ENCODE peak calls at places on chromosome 11, in eight cellular contexts. K, G, X, Q, P, M, E and I are unnamed samples.

GRCh38 chr11:120715239-120715638 is 203.7 kb downstream of the GRIK4 start:
- DNase-seq in K (no peak), G (no peak), X (peak), Q (peak), P (no peak), M (no peak), E (no peak), I (no peak)

GRCh38 chr11:130580372-130580771 is 131.9 kb downstream of the ADAMTS15 start:
- DNase-seq in K (no peak), G (no peak), X (no peak), Q (peak), P (peak), M (peak), E (peak), I (no peak)

GRCh38 chr11:67119577-67120391 is 721 bp downstream of the KDM2A start:
- DNase-seq in K (no peak), G (peak), X (peak), Q (no peak), P (peak), M (peak), E (no peak), I (peak)

GRCh38 chr11:4064278-4064955 is 30.2 kb upstream of the RRM1 start:
- DNase-seq in K (no peak), G (no peak), X (no peak), Q (no peak), P (no peak), M (no peak), E (no peak), I (no peak)

GRCh38 chr11:86511086-86511551 is 136.4 kb downstream of the CCDC81 start:
- DNase-seq in K (no peak), G (no peak), X (peak), Q (peak), P (peak), M (peak), E (no peak), I (no peak)

GRCh38 chr11:79413258-79413657 is 27.6 kb downstream of the TENM4 start:
- DNase-seq in K (peak), G (no peak), X (no peak), Q (peak), P (peak), M (peak), E (peak), I (no peak)

GRCh38 chr11:16791494-16791961 is 53.1 kb downstream of the C11orf58 start:
- DNase-seq in K (peak), G (no peak), X (no peak), Q (peak), P (peak), M (peak), E (peak), I (no peak)

GRCh38 chr11:118488480-118489109 is 38.7 kb upstream of the TTC36 start:
- DNase-seq in K (peak), G (peak), X (peak), Q (peak), P (peak), M (peak), E (peak), I (peak)

GRCh38 chr11:34787899-34788298 is 128.3 kb downstream of the APIP start:
- DNase-seq in K (no peak), G (no peak), X (no peak), Q (no peak), P (no peak), M (peak), E (no peak), I (no peak)

GRCh38 chr11:90809581-90809980 is 586.7 kb upstream of the CHORDC1 start:
- DNase-seq in K (no peak), G (no peak), X (no peak), Q (no peak), P (peak), M (no peak), E (no peak), I (no peak)

GRCh38 chr11:130583866-130584265 is 135.4 kb downstream of the ADAMTS15 start:
- DNase-seq in K (no peak), G (no peak), X (no peak), Q (no peak), P (no peak), M (no peak), E (no peak), I (no peak)

GRCh38 chr11:90204832-90205646 is 17.8 kb downstream of the CHORDC1 start:
- DNase-seq in K (no peak), G (no peak), X (peak), Q (peak), P (peak), M (peak), E (peak), I (no peak)

GRCh38 chr11:4025957-4026324 is 68.7 kb upstream of the RRM1 start:
- DNase-seq in K (no peak), G (no peak), X (no peak), Q (peak), P (no peak), M (peak), E (no peak), I (no peak)

GRCh38 chr11:130634981-130635473 is 186.6 kb downstream of the ADAMTS15 start:
- DNase-seq in K (no peak), G (no peak), X (no peak), Q (peak), P (peak), M (peak), E (peak), I (no peak)

GRCh38 chr11:124605719-124606118 is 5.5 kb upstream of the PANX3 start:
- DNase-seq in K (no peak), G (no peak), X (no peak), Q (no peak), P (no peak), M (no peak), E (no peak), I (no peak)

GRCh38 chr11:113435190-113435968 is 39.8 kb downstream of the DRD2 start:
- DNase-seq in K (no peak), G (no peak), X (no peak), Q (no peak), P (no peak), M (no peak), E (no peak), I (no peak)

GRCh38 chr11:122421684-122422083 is 233.8 kb upstream of the UBASH3B start:
- DNase-seq in K (no peak), G (no peak), X (no peak), Q (no peak), P (peak), M (no peak), E (no peak), I (no peak)

GRCh38 chr11:2655834-2656622 is 43.8 kb downstream of the KCNQ1OT1 start:
- DNase-seq in K (no peak), G (no peak), X (no peak), Q (peak), P (peak), M (peak), E (peak), I (no peak)

GRCh38 chr11:813440-814096 is 3.8 kb downstream of the RPLP2 start:
- DNase-seq in K (no peak), G (no peak), X (no peak), Q (no peak), P (no peak), M (no peak), E (no peak), I (no peak)

GRCh38 chr11:113334183-113334582 is 19.8 kb downstream of the TTC12 start:
- DNase-seq in K (no peak), G (no peak), X (no peak), Q (no peak), P (no peak), M (no peak), E (no peak), I (no peak)

GRCh38 chr11:128498846-128499245 is 88.5 kb downstream of the ETS1 start:
- DNase-seq in K (no peak), G (no peak), X (no peak), Q (peak), P (no peak), M (peak), E (no peak), I (no peak)

GRCh38 chr11:120331301-120331966 is 4.8 kb upstream of the ARHGEF12 start:
- DNase-seq in K (no peak), G (no peak), X (no peak), Q (peak), P (peak), M (peak), E (peak), I (no peak)

GRCh38 chr11:69337211-69337721 is 43.3 kb downstream of the MYEOV start:
- DNase-seq in K (no peak), G (peak), X (peak), Q (peak), P (no peak), M (peak), E (no peak), I (no peak)

GRCh38 chr11:113684558-113684957 is 21.6 kb downstream of the TMPRSS5 start:
- DNase-seq in K (no peak), G (no peak), X (no peak), Q (no peak), P (no peak), M (no peak), E (no peak), I (no peak)

GRCh38 chr11:103552086-103552485 is 442.9 kb downstream of the DYNC2H1 start:
- DNase-seq in K (no peak), G (no peak), X (no peak), Q (no peak), P (no peak), M (no peak), E (no peak), I (no peak)

GRCh38 chr11:12286606-12287005 is 90.8 kb upstream of the PARVA start:
- DNase-seq in K (no peak), G (peak), X (no peak), Q (no peak), P (no peak), M (no peak), E (no peak), I (no peak)

GRCh38 chr11:12288212-12288933 is 89.0 kb upstream of the PARVA start:
- DNase-seq in K (peak), G (peak), X (peak), Q (peak), P (peak), M (peak), E (peak), I (no peak)

GRCh38 chr11:12288934-12289666 is 88.3 kb upstream of the PARVA start:
- DNase-seq in K (no peak), G (no peak), X (peak), Q (no peak), P (no peak), M (no peak), E (no peak), I (no peak)

GRCh38 chr11:12287009-12287373 is 90.4 kb upstream of the PARVA start:
- DNase-seq in K (peak), G (no peak), X (peak), Q (peak), P (peak), M (peak), E (peak), I (no peak)

GRCh38 chr11:12287374-12288211 is 89.8 kb upstream of the PARVA start:
- DNase-seq in K (peak), G (no peak), X (peak), Q (peak), P (peak), M (peak), E (peak), I (no peak)
- TF ChIP-seq CTCF in K (peak), G (no peak), X (no peak), Q (peak), P (peak), M (peak), E (peak), I (no peak)

DNA sequence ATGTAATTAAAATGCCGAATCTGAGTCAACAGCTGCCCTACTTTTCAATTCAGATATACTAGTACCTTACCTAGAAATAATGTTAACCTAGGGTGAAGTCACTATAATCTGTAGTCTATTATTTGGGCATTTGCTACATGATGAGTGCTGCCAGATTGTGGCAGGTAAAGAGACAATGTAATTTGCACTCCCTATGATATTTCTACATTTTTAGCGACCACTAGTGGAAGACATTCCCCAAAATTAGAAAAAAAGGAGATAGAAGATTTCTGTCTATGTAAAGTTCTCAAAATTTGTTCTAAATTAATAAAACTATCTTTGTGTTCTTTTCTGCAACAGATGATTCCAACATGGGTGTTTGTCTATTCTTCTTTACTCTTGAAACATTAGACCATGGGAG is 14.1 kb downstream of the MS4A1 start:
- DNase-seq in K (no peak), G (no peak), X (no peak), Q (no peak), P (no peak), M (no peak), E (no peak), I (no peak)
- TF ChIP-seq CTCF in K (no peak), G (no peak), X (no peak), Q (no peak), P (no peak), M (no peak), E (no peak), I (no peak)

GRCh38 chr11:65719887-65720236 is 736 bp downstream of the RNASEH2C start:
- DNase-seq in K (no peak), G (no peak), X (peak), Q (peak), P (peak), M (peak), E (no peak), I (no peak)
- TF ChIP-seq CTCF in K (no peak), G (no peak), X (no peak), Q (peak), P (no peak), M (peak), E (no peak), I (no peak)

GRCh38 chr11:5289696-5290095 is 12.1 kb downstream of the OR51B4 start:
- DNase-seq in K (no peak), G (no peak), X (no peak), Q (no peak), P (no peak), M (peak), E (no peak), I (no peak)

GRCh38 chr11:5293028-5293427 is 8.7 kb downstream of the OR51B4 start:
- DNase-seq in K (no peak), G (no peak), X (no peak), Q (no peak), P (no peak), M (no peak), E (no peak), I (no peak)

GRCh38 chr11:5288108-5288911 is 13.4 kb downstream of the OR51B4 start:
- DNase-seq in K (no peak), G (no peak), X (no peak), Q (peak), P (peak), M (peak), E (no peak), I (no peak)

GRCh38 chr11:5288912-5289525 is 12.7 kb downstream of the OR51B4 start:
- DNase-seq in K (no peak), G (no peak), X (no peak), Q (no peak), P (peak), M (peak), E (no peak), I (no peak)

DNA sequence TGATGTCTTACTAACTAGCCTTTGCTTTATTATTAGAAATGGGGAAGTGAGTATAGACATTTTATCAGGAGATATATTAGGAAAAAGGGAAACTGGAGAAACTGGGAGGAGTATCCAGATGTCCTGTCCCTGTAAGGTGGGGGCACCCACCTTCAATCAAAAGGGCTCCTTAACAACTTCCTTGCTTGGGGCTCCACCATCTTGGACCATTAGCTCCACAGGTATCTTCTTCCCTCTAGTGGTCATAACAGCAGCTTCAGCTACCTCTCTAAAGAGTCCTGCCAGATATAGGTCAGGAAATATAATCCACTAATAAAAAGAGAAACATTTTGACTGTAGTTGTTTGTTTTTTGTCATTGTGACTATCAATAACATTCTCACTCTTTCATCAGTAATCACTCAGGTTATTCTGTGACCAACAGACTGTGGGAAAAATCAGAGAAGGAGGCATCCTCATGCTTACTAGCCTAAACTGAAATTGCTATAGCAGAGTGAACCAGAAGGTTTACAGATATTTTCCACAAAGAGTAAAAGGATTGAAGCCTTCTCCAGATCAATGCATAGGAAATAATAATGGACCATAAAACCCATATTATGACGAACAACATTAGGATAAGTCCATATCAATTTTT is 10.4 kb downstream of the OR51B4 start:
- DNase-seq in K (no peak), G (no peak), X (peak), Q (peak), P (peak), M (peak), E (peak), I (no peak)
- TF ChIP-seq CTCF in K (no peak), G (no peak), X (peak), Q (peak), P (peak), M (peak), E (peak), I (no peak)

DNA sequence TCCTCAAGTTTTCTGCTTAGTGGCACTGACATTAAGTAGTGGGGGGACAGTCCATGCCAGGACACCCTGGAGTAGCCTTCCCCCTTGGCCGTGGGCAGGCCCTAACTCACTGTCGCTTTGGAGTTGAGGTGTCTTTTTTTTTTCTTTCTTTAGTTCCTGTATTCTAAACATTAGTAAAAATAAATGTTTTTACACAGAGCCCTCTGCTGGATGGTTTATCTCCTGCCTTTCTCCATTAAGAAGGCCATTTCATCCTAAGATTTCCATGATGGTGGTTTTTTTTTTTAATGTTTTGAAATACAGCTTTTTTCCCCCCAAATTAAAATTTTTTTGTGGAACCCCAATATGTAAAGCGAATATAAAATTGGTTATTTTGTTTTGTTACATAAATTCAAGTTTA is 1.8 kb upstream of the TIGD3 start:
- DNase-seq in K (no peak), G (no peak), X (no peak), Q (peak), P (no peak), M (peak), E (no peak), I (no peak)
- TF ChIP-seq CTCF in K (no peak), G (no peak), X (peak), Q (peak), P (peak), M (peak), E (peak), I (no peak)

GRCh38 chr11:132402056-132402684 is 1031.8 kb downstream of the NTM start:
- DNase-seq in K (no peak), G (no peak), X (peak), Q (peak), P (peak), M (peak), E (no peak), I (no peak)
- TF ChIP-seq CTCF in K (no peak), G (no peak), X (peak), Q (peak), P (peak), M (peak), E (peak), I (no peak)

DNA sequence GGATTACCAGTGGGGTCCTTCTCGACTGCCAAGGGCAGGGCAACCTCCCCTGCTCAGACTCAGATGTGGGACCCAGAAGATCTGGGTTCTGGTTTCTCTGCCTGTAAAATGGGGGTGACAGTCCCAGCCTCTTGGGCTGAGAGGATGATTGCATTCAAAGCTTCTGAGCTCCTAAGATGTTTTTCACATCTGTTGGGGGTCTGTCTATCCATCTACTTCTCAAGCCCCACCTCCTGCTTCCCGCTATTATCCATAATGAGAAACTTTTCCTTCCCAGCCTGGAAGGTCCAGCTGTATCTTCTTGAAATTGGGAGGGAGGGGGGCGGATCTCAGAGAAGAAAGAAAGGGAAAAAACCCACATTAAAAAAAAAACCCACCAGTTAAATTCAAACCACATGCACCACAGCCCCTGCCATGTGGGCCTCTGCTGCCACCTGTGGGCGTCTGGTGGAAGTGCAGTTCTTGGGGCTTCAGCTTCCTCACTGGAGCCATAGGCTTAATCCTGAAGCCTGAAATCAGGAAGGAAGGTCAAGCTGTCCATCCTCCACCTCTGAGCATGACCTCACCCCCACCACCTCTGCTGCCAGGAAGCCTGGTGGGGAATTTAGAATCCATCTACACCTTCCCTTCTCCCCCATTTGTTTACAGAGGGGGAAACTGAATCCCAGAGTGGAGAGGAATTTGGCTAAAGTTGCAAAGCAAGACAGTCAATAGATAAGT is 27.3 kb downstream of the ARHGEF17 start:
- DNase-seq in K (peak), G (peak), X (peak), Q (peak), P (peak), M (peak), E (peak), I (peak)
- TF ChIP-seq CTCF in K (peak), G (peak), X (peak), Q (peak), P (peak), M (peak), E (peak), I (peak)

GRCh38 chr11:133947298-133947905 is 9.4 kb downstream of the IGSF9B start:
- DNase-seq in K (no peak), G (peak), X (peak), Q (peak), P (peak), M (peak), E (no peak), I (no peak)
- TF ChIP-seq CTCF in K (peak), G (peak), X (no peak), Q (peak), P (peak), M (peak), E (peak), I (no peak)